ENCODE peak calls at places on chromosomes 1 and 21, in ten cellular contexts. I, G, U, R, Y, N, S, H, L and M are unnamed samples.

GRCh38 chr1:56060901-56061300 is 518.5 kb downstream of the PLPP3 start:
- DNase-seq in H (no peak), G (no peak), R (no peak), L (no peak), N (no peak), Y (no peak), U (no peak), S (no peak), I (no peak), M (no peak)

GRCh38 chr1:31020007-31020790 is 45.3 kb downstream of the PUM1 start:
- DNase-seq in L (no peak), N (no peak), S (peak), G (no peak), Y (no peak), H (no peak), I (no peak), R (no peak), U (no peak), M (no peak)

GRCh38 chr1:165629848-165630628 is 996 bp upstream of the MGST3 start:
- DNase-seq in R (no peak), Y (no peak), I (no peak), S (no peak), G (no peak), U (no peak), L (peak), N (no peak), H (no peak), M (peak)

GRCh38 chr1:112712191-112712590 is 2.9 kb downstream of the PPM1J start:
- DNase-seq in U (no peak), N (no peak), L (no peak), G (no peak), S (no peak), H (no peak), I (no peak), R (no peak), Y (no peak), M (no peak)

GRCh38 chr1:98101364-98101763 is 180.5 kb upstream of the DPYD start:
- DNase-seq in I (no peak), L (no peak), N (no peak), H (no peak), U (no peak), Y (no peak), R (no peak), G (no peak), S (no peak), M (no peak)

GRCh38 chr1:211714154-211714553 is 38.7 kb upstream of the NEK2 start:
- DNase-seq in S (no peak), N (no peak), I (no peak), G (no peak), R (no peak), H (no peak), L (no peak), Y (no peak), U (no peak), M (no peak)

GRCh38 chr21:45818904-45819285 is 162.7 kb upstream of the COL6A1 start:
- DNase-seq in U (peak), N (no peak), S (no peak), L (no peak), R (no peak), Y (no peak), G (no peak), I (no peak), H (no peak), M (no peak)

GRCh38 chr1:200154069-200154767 is 126.7 kb downstream of the NR5A2 start:
- DNase-seq in I (no peak), L (no peak), Y (peak), G (no peak), U (no peak), N (peak), S (no peak), H (no peak), R (no peak), M (no peak)

GRCh38 chr1:156586892-156587477 is 4.6 kb upstream of the NAXE start:
- DNase-seq in H (no peak), L (no peak), I (no peak), G (no peak), Y (no peak), S (no peak), U (no peak), N (no peak), R (no peak), M (no peak)

GRCh38 chr1:33081554-33082305 is 777 bp downstream of the AZIN2 start:
- DNase-seq in Y (peak), R (no peak), S (no peak), U (no peak), H (no peak), I (no peak), G (no peak), N (no peak), L (no peak), M (no peak)

GRCh38 chr1:178941261-178941689 is 70.4 kb upstream of the ANGPTL1 start:
- DNase-seq in I (no peak), S (no peak), R (no peak), L (no peak), N (no peak), G (peak), Y (no peak), U (no peak), H (no peak), M (no peak)

GRCh38 chr1:241979071-241979470 is 19.8 kb downstream of the MAP1LC3C start:
- DNase-seq in L (no peak), R (no peak), S (no peak), Y (no peak), I (no peak), H (no peak), U (no peak), N (no peak), G (no peak), M (no peak)

GRCh38 chr1:20290624-20291597 is at the start of gene VWA5B1:
- DNase-seq in S (no peak), R (peak), G (no peak), Y (no peak), I (no peak), H (peak), N (no peak), L (peak), U (no peak), M (peak)

GRCh38 chr1:220430059-220430458 is 97.9 kb upstream of the MARK1 start:
- DNase-seq in I (no peak), Y (no peak), H (no peak), U (no peak), R (no peak), N (no peak), S (no peak), L (no peak), G (no peak), M (no peak)

GRCh38 chr1:157695417-157695816 is 5.2 kb downstream of the FCRL3 start:
- DNase-seq in I (no peak), L (no peak), Y (no peak), R (no peak), U (no peak), S (no peak), H (no peak), N (no peak), G (no peak), M (no peak)

GRCh38 chr1:94953107-94953506 is 26.2 kb upstream of the CNN3 start:
- DNase-seq in G (no peak), N (no peak), S (no peak), U (no peak), I (no peak), Y (no peak), H (no peak), L (no peak), R (no peak), M (no peak)

GRCh38 chr1:16204634-16205332 is 7.7 kb downstream of the ARHGEF19 start:
- DNase-seq in H (no peak), S (no peak), I (no peak), N (peak), Y (no peak), U (no peak), R (no peak), L (no peak), G (no peak), M (no peak)

GRCh38 chr1:10833630-10834557 is 37.4 kb upstream of the CASZ1 start:
- DNase-seq in R (no peak), U (no peak), L (no peak), I (no peak), G (no peak), H (no peak), Y (no peak), N (no peak), S (no peak), M (no peak)

GRCh38 chr1:29176567-29176966 is 5.1 kb downstream of the SRSF4 start:
- DNase-seq in H (no peak), N (no peak), I (no peak), S (no peak), L (no peak), U (no peak), R (no peak), G (no peak), Y (no peak), M (no peak)

GRCh38 chr1:117824612-117825011 is 104.8 kb downstream of the GDAP2 start:
- DNase-seq in G (no peak), R (no peak), N (no peak), U (peak), Y (no peak), I (peak), H (no peak), S (no peak), L (no peak), M (no peak)

GRCh38 chr21:45866473-45867010 is 115.0 kb upstream of the COL6A1 start:
- DNase-seq in H (no peak), L (no peak), I (no peak), N (no peak), Y (no peak), G (peak), S (no peak), U (no peak), R (no peak), M (no peak)

GRCh38 chr1:62384276-62385005 is 52.4 kb upstream of the USP1 start:
- DNase-seq in L (no peak), S (peak), I (no peak), R (no peak), U (peak), Y (no peak), H (no peak), N (no peak), G (peak), M (no peak)

GRCh38 chr1:182633657-182634281 is 29.6 kb upstream of the RGS16 start:
- DNase-seq in L (no peak), H (no peak), G (no peak), Y (no peak), S (peak), R (no peak), N (no peak), I (no peak), U (no peak), M (no peak)

GRCh38 chr1:192766876-192767275 is 42.0 kb upstream of the RGS2 start:
- DNase-seq in N (no peak), Y (no peak), H (no peak), G (no peak), I (no peak), L (no peak), R (no peak), S (no peak), U (no peak), M (no peak)

GRCh38 chr21:28632718-28633408 is 359.8 kb downstream of the LTN1 start:
- DNase-seq in H (no peak), I (no peak), S (no peak), L (no peak), N (no peak), R (no peak), G (no peak), U (peak), Y (no peak), M (no peak)

GRCh38 chr1:247332901-247333361 is 1.3 kb upstream of the ZNF496 start:
- DNase-seq in S (peak), N (no peak), Y (no peak), U (peak), H (no peak), I (peak), R (no peak), L (no peak), G (peak), M (no peak)

GRCh38 chr1:173193639-173194038 is 13.5 kb downstream of the TNFSF4 start:
- DNase-seq in L (no peak), H (no peak), I (no peak), R (no peak), N (peak), U (peak), Y (no peak), S (no peak), G (no peak), M (no peak)

GRCh38 chr1:70420320-70420719 is 9.3 kb downstream of the CTH start:
- DNase-seq in L (no peak), H (no peak), Y (no peak), S (no peak), U (no peak), R (no peak), G (no peak), N (no peak), I (no peak), M (no peak)

GRCh38 chr1:108080448-108080847 is 115.5 kb upstream of the VAV3 start:
- DNase-seq in I (no peak), U (no peak), G (no peak), L (no peak), S (no peak), H (no peak), Y (no peak), N (no peak), R (no peak), M (no peak)

GRCh38 chr1:226664413-226665101 is 74.5 kb downstream of the ITPKB start:
- DNase-seq in R (no peak), Y (no peak), L (no peak), S (no peak), G (no peak), H (no peak), U (peak), N (no peak), I (peak), M (no peak)

GRCh38 chr1:200302192-200302892 is 107.5 kb downstream of the ZNF281 start:
- DNase-seq in R (no peak), G (no peak), U (peak), S (no peak), I (no peak), H (no peak), L (peak), N (peak), Y (peak), M (peak)

GRCh38 chr1:77170687-77171086 is 48.5 kb downstream of the PIGK start:
- DNase-seq in H (no peak), G (no peak), N (no peak), Y (no peak), S (no peak), I (no peak), R (no peak), U (peak), L (no peak), M (no peak)

GRCh38 chr1:72845342-72845741 is 563.0 kb upstream of the NEGR1 start:
- DNase-seq in R (peak), Y (no peak), I (no peak), L (no peak), G (no peak), S (no peak), H (no peak), U (peak), N (no peak), M (no peak)